ENCODE peak calls at places on chromosomes 13 and 19, in seven cellular contexts. P is A549, M is germinal center, J is left ventricle myocardium superior, H is M059J, F is RCC 7860, Q is AG04450. L is an unnamed sample.

GRCh38 chr13:109704771-109705628 is 81.4 kb downstream of the IRS2 start:
- DNase-seq in P (peak), M (no peak), J (peak), H (no peak), F (no peak), Q (no peak), L (no peak)

GRCh38 chr19:28456264-28456663 is 756.7 kb downstream of the UQCRFS1 start:
- DNase-seq in P (no peak), M (no peak), J (no peak), H (no peak), F (no peak), Q (no peak), L (no peak)

GRCh38 chr13:30739646-30740642 is 4.6 kb downstream of the ALOX5AP start:
- DNase-seq in P (peak), M (no peak), J (no peak), H (peak), F (peak), Q (peak), L (no peak)

GRCh38 chr13:106349080-106349841 is 186.2 kb downstream of the EFNB2 start:
- DNase-seq in P (no peak), M (no peak), J (peak), H (peak), F (peak), Q (no peak), L (no peak)

GRCh38 chr13:100235311-100235901 is 146.5 kb downstream of the PCCA start:
- DNase-seq in P (peak), M (peak), J (no peak), H (peak), F (peak), Q (no peak), L (no peak)

GRCh38 chr19:56177564-56178243 is 1.9 kb downstream of the GALP start:
- DNase-seq in P (no peak), M (no peak), J (no peak), H (no peak), F (no peak), Q (no peak), L (no peak)

GRCh38 chr19:28345811-28346210 is 867.1 kb downstream of the UQCRFS1 start:
- DNase-seq in P (no peak), M (no peak), J (no peak), H (no peak), F (no peak), Q (no peak), L (no peak)

GRCh38 chr13:25898991-25899390 is 152.8 kb downstream of the SHISA2 start:
- DNase-seq in P (no peak), M (no peak), J (no peak), H (no peak), F (no peak), Q (no peak), L (no peak)

GRCh38 chr13:46893820-46894533 is 2.9 kb downstream of the HTR2A start:
- DNase-seq in P (peak), M (peak), J (peak), H (peak), F (no peak), Q (no peak), L (no peak)

GRCh38 chr19:47124937-47125668 is 5.5 kb upstream of the SAE1 start:
- DNase-seq in P (peak), M (peak), J (no peak), H (peak), F (peak), Q (no peak), L (no peak)

GRCh38 chr19:30000862-30001261 is 58.8 kb downstream of the URI1 start:
- DNase-seq in P (no peak), M (no peak), J (no peak), H (no peak), F (no peak), Q (no peak), L (no peak)

GRCh38 chr19:36001605-36002004 is 6.6 kb downstream of the SDHAF1 start:
- DNase-seq in P (no peak), M (no peak), J (no peak), H (no peak), F (no peak), Q (no peak), L (no peak)

GRCh38 chr19:17289489-17289888 is 7.8 kb downstream of the ANKLE1 start:
- DNase-seq in P (peak), M (peak), J (peak), H (no peak), F (no peak), Q (peak), L (peak)

GRCh38 chr13:87792878-87793277 is 121.7 kb downstream of the SLITRK5 start:
- DNase-seq in P (no peak), M (no peak), J (no peak), H (no peak), F (no peak), Q (no peak), L (no peak)

GRCh38 chr13:46607768-46608553 is 55.0 kb downstream of the LRCH1 start:
- DNase-seq in P (peak), M (no peak), J (no peak), H (no peak), F (peak), Q (no peak), L (no peak)

GRCh38 chr19:2612619-2613249 is 89.8 kb downstream of the GNG7 start:
- DNase-seq in P (no peak), M (no peak), J (no peak), H (no peak), F (no peak), Q (no peak), L (no peak)

GRCh38 chr13:110581489-110582185 is 20.1 kb upstream of the RAB20 start:
- DNase-seq in P (no peak), M (no peak), J (no peak), H (no peak), F (no peak), Q (no peak), L (no peak)

GRCh38 chr13:33206425-33206824 is 79.1 kb downstream of the STARD13 start:
- DNase-seq in P (no peak), M (no peak), J (no peak), H (peak), F (no peak), Q (no peak), L (peak)

GRCh38 chr13:41470187-41470586 is 12.8 kb downstream of the RGCC start:
- DNase-seq in P (no peak), M (no peak), J (no peak), H (no peak), F (no peak), Q (no peak), L (no peak)

GRCh38 chr19:49987159-49987698 is 26.3 kb upstream of the SIGLEC11 start:
- DNase-seq in P (peak), M (peak), J (peak), H (peak), F (peak), Q (peak), L (peak)

GRCh38 chr19:3095375-3096191 is 1.4 kb downstream of the GNA11 start:
- DNase-seq in P (no peak), M (no peak), J (no peak), H (no peak), F (no peak), Q (no peak), L (no peak)

GRCh38 chr13:93409816-93410215 is 183.2 kb downstream of the GPC6 start:
- DNase-seq in P (no peak), M (no peak), J (no peak), H (no peak), F (no peak), Q (no peak), L (no peak)

GRCh38 chr19:53809518-53810186 is 14.5 kb downstream of the NLRP12 start:
- DNase-seq in P (peak), M (no peak), J (peak), H (no peak), F (no peak), Q (no peak), L (no peak)

GRCh38 chr13:113351514-113352026 is 12.4 kb downstream of the GRTP1 start:
- DNase-seq in P (no peak), M (no peak), J (no peak), H (no peak), F (no peak), Q (no peak), L (no peak)

GRCh38 chr13:50708461-50708860 is 135.0 kb downstream of the DLEU7 start:
- DNase-seq in P (no peak), M (no peak), J (no peak), H (no peak), F (no peak), Q (no peak), L (no peak)

GRCh38 chr19:52336976-52337375 is 933 bp downstream of the ZNF610 start:
- DNase-seq in P (no peak), M (no peak), J (no peak), H (no peak), F (no peak), Q (no peak), L (no peak)

GRCh38 chr19:1471514-1472107 is 7.4 kb downstream of the C19orf25 start:
- DNase-seq in P (no peak), M (no peak), J (peak), H (no peak), F (no peak), Q (no peak), L (no peak)

GRCh38 chr19:2246801-2247361 is 2.2 kb upstream of the AMH start:
- DNase-seq in P (peak), M (no peak), J (peak), H (peak), F (no peak), Q (no peak), L (no peak)

GRCh38 chr19:53388904-53389303 is 6.0 kb upstream of the ZNF765 start:
- DNase-seq in P (no peak), M (no peak), J (no peak), H (no peak), F (no peak), Q (no peak), L (no peak)

GRCh38 chr13:96632536-96633320 is 361.5 kb downstream of the OXGR1 start:
- DNase-seq in P (no peak), M (no peak), J (no peak), H (no peak), F (no peak), Q (no peak), L (no peak)

GRCh38 chr19:48873476-48874308 is 1.5 kb downstream of the PPP1R15A start:
- DNase-seq in P (peak), M (peak), J (no peak), H (no peak), F (no peak), Q (no peak), L (no peak)

GRCh38 chr19:16541526-16542044 is 652 bp downstream of the CHERP start:
- DNase-seq in P (no peak), M (no peak), J (no peak), H (peak), F (no peak), Q (no peak), L (no peak)

GRCh38 chr13:20772401-20773131 is 1.2 kb downstream of the EEF1AKMT1 start:
- DNase-seq in P (no peak), M (no peak), J (no peak), H (peak), F (no peak), Q (no peak), L (no peak)

GRCh38 chr19:30690935-30691505 is 318.8 kb downstream of the ZNF536 start:
- DNase-seq in P (no peak), M (no peak), J (no peak), H (no peak), F (no peak), Q (no peak), L (no peak)

GRCh38 chr13:101919541-101920306 is 467.2 kb downstream of the ITGBL1 start:
- DNase-seq in P (no peak), M (no peak), J (peak), H (peak), F (no peak), Q (no peak), L (no peak)